ENCODE peak calls at places on chromosome 21, in five cellular contexts. F is cardiac fibroblast; T is activated T-cell treated with anti-CD3 and anti-CD28 coated beads for 24 hours; U is kidney tubule cell; A is effector CD4-positive, alpha-beta T cell. V is an unnamed sample.

GRCh38 chr21:28256420-28256831 is 736.3 kb downstream of the LTN1 start:
- DNase-seq in F (peak), T (no peak), U (peak), A (no peak), V (no peak)

GRCh38 chr21:31145271-31145801 is 107.1 kb upstream of the KRTAP19-8 start:
- DNase-seq in F (no peak), T (no peak), U (no peak), A (no peak), V (no peak)

GRCh38 chr21:35410123-35410522 is 361.0 kb upstream of the RUNX1 start:
- DNase-seq in F (no peak), T (no peak), U (no peak), A (no peak), V (no peak)

GRCh38 chr21:39924577-39925308 is 57.5 kb downstream of the PCP4 start:
- DNase-seq in F (no peak), T (no peak), U (no peak), A (no peak), V (no peak)

GRCh38 chr21:34845521-34846213 is 176.9 kb downstream of the CLIC6 start:
- DNase-seq in F (peak), T (peak), U (peak), A (no peak), V (no peak)

GRCh38 chr21:15206514-15206913 is 141.7 kb upstream of the NRIP1 start:
- DNase-seq in F (no peak), T (no peak), U (no peak), A (no peak), V (no peak)

GRCh38 chr21:44791246-44791645 is 10.4 kb downstream of the UBE2G2 start:
- DNase-seq in F (no peak), T (no peak), U (no peak), A (no peak), V (no peak)

GRCh38 chr21:33199516-33200217 is 30.1 kb upstream of the IFNAR2 start:
- DNase-seq in F (peak), T (peak), U (peak), A (peak), V (peak)

GRCh38 chr21:34850166-34850695 is 181.4 kb downstream of the CLIC6 start:
- DNase-seq in F (no peak), T (no peak), U (no peak), A (no peak), V (no peak)

GRCh38 chr21:41678016-41678935 is 88.6 kb downstream of the RIPK4 start:
- DNase-seq in F (no peak), T (no peak), U (peak), A (no peak), V (no peak)

GRCh38 chr21:33028759-33029511 is 3.2 kb downstream of the OLIG2 start:
- DNase-seq in F (no peak), T (no peak), U (no peak), A (no peak), V (no peak)

GRCh38 chr21:29219165-29219770 is 79.5 kb upstream of the BACH1 start:
- DNase-seq in F (no peak), T (no peak), U (no peak), A (no peak), V (no peak)

GRCh38 chr21:34278451-34278850 is 85.4 kb upstream of the KCNE2 start:
- DNase-seq in F (no peak), T (no peak), U (no peak), A (no peak), V (no peak)

GRCh38 chr21:44752701-44753235 is 41.4 kb upstream of the TSPEAR start:
- DNase-seq in F (peak), T (no peak), U (peak), A (no peak), V (no peak)

GRCh38 chr21:32448803-32449594 is 36.5 kb downstream of the EVA1C start:
- DNase-seq in F (peak), T (no peak), U (no peak), A (no peak), V (no peak)

GRCh38 chr21:44421901-44422840 is 33.1 kb upstream of the LRRC3 start:
- DNase-seq in F (no peak), T (no peak), U (no peak), A (no peak), V (peak)

GRCh38 chr21:42466700-42467612 is 29.1 kb downstream of the RSPH1 start:
- DNase-seq in F (peak), T (no peak), U (peak), A (no peak), V (no peak)

GRCh38 chr21:31873275-31873695 is 465 bp downstream of the HUNK start:
- DNase-seq in F (no peak), T (no peak), U (peak), A (no peak), V (no peak)

GRCh38 chr21:41897690-41898089 is 18.5 kb upstream of the PRDM15 start:
- DNase-seq in F (no peak), T (no peak), U (no peak), A (no peak), V (no peak)

GRCh38 chr21:45998276-45998701 is 16.7 kb downstream of the COL6A1 start:
- DNase-seq in F (no peak), T (no peak), U (no peak), A (no peak), V (peak)

GRCh38 chr21:43958364-43959158 is 53.5 kb upstream of the TRAPPC10 start:
- DNase-seq in F (no peak), T (no peak), U (no peak), A (no peak), V (no peak)

GRCh38 chr21:42974832-42975820 is 764 bp downstream of the PKNOX1 start:
- DNase-seq in F (peak), T (peak), U (peak), A (peak), V (peak)

GRCh38 chr21:35849131-35849530 is 211.2 kb downstream of the SETD4 start:
- DNase-seq in F (peak), T (no peak), U (no peak), A (no peak), V (no peak)

GRCh38 chr21:37527103-37527502 is 160.5 kb downstream of the DYRK1A start:
- DNase-seq in F (no peak), T (no peak), U (no peak), A (no peak), V (no peak)

GRCh38 chr21:28423521-28423920 is 569.2 kb downstream of the LTN1 start:
- DNase-seq in F (no peak), T (no peak), U (no peak), A (no peak), V (no peak)

GRCh38 chr21:46424062-46424591 is 34.6 kb upstream of the DIP2A start:
- DNase-seq in F (no peak), T (no peak), U (no peak), A (no peak), V (no peak)

GRCh38 chr21:42302292-42302650 is 12.9 kb downstream of the TFF3 start:
- DNase-seq in F (no peak), T (no peak), U (no peak), A (no peak), V (no peak)

GRCh38 chr21:42149656-42150457 is 69.1 kb upstream of the ABCG1 start:
- DNase-seq in F (no peak), T (no peak), U (no peak), A (no peak), V (peak)

GRCh38 chr21:27418338-27418737 is 451.4 kb upstream of the ADAMTS5 start:
- DNase-seq in F (no peak), T (no peak), U (no peak), A (no peak), V (no peak)

GRCh38 chr21:23480591-23481270 is 2126.6 kb downstream of the MRPL39 start:
- DNase-seq in F (no peak), T (no peak), U (no peak), A (no peak), V (no peak)

GRCh38 chr21:35015435-35016024 is 33.6 kb downstream of the RUNX1 start:
- DNase-seq in F (no peak), T (no peak), U (no peak), A (no peak), V (no peak)

GRCh38 chr21:15221799-15222386 is 157.1 kb upstream of the NRIP1 start:
- DNase-seq in F (peak), T (no peak), U (peak), A (no peak), V (no peak)

GRCh38 chr21:44872266-44872567 is 1.3 kb downstream of the PTTG1IP start:
- DNase-seq in F (no peak), T (no peak), U (no peak), A (no peak), V (no peak)